ENCODE peak calls at places on chromosomes 5 and 9, in nine cellular contexts. G, B, S, Q, T, R, I, U and K are unnamed samples.
A peak's percentile ranks its signal among the peaks of the same experiment; 100 is the strongest.

GRCh38 chr9:38281196-38281595 is 111.3 kb upstream of the ALDH1B1 start:
- DNase-seq in G (no peak), B (no peak), S (no peak), Q (no peak), T (no peak), R (no peak), I (no peak), U (no peak), K (no peak)

GRCh38 chr9:137013571-137013940 is 14.5 kb downstream of the ABCA2 start:
- DNase-seq in G (no peak), B (no peak), S (no peak), Q (no peak), T (no peak), R (no peak), I (no peak), U (no peak), K (no peak)

GRCh38 chr5:172592881-172593280 is 48.2 kb upstream of the NEURL1B start:
- DNase-seq in G (no peak), B (no peak), S (no peak), Q (no peak), T (no peak), R (no peak), I (no peak), U (no peak), K (no peak)

GRCh38 chr5:154610321-154611154 is 132.5 kb upstream of the HAND1 start:
- DNase-seq in G (peak; percentile 29), B (peak; percentile 64), S (peak; percentile 88), Q (peak; percentile 77), T (peak; percentile 32), R (peak; percentile 56), I (peak; percentile 87), U (peak; percentile 58), K (peak; percentile 77)

GRCh38 chr5:175742290-175742994 is 84.6 kb downstream of the HRH2 start:
- DNase-seq in G (no peak), B (no peak), S (no peak), Q (no peak), T (no peak), R (no peak), I (no peak), U (no peak), K (peak; percentile 34)

GRCh38 chr9:20941177-20941690 is 90.2 kb downstream of the HACD4 start:
- DNase-seq in G (peak; percentile 29), B (peak; percentile 46), S (no peak), Q (peak; percentile 79), T (peak; percentile 42), R (peak; percentile 66), I (peak; percentile 84), U (peak; percentile 84), K (peak; percentile 36)

GRCh38 chr5:58887721-58888409 is 305.0 kb downstream of the RAB3C start:
- DNase-seq in G (no peak), B (no peak), S (no peak), Q (no peak), T (no peak), R (no peak), I (peak; percentile 5), U (no peak), K (no peak)

GRCh38 chr9:120109242-120109641 is 470.7 kb downstream of the CDK5RAP2 start:
- DNase-seq in G (no peak), B (no peak), S (no peak), Q (no peak), T (no peak), R (peak; percentile 1), I (peak; percentile 24), U (peak; percentile 2), K (no peak)

GRCh38 chr5:145704724-145705123 is 130.4 kb downstream of the PRELID2 start:
- DNase-seq in G (no peak), B (no peak), S (no peak), Q (no peak), T (no peak), R (no peak), I (no peak), U (no peak), K (no peak)

GRCh38 chr9:105413486-105414068 is 34.3 kb upstream of the FSD1L start:
- DNase-seq in G (no peak), B (no peak), S (no peak), Q (peak; percentile 37), T (no peak), R (peak; percentile 35), I (peak; percentile 49), U (no peak), K (no peak)

GRCh38 chr9:14652729-14653377 is 40.4 kb downstream of the ZDHHC21 start:
- DNase-seq in G (no peak), B (no peak), S (no peak), Q (peak; percentile 37), T (no peak), R (peak; percentile 3), I (peak; percentile 27), U (peak; percentile 6), K (no peak)

GRCh38 chr5:88743231-88743879 is 139.6 kb downstream of the MEF2C start:
- DNase-seq in G (no peak), B (no peak), S (no peak), Q (peak; percentile 66), T (no peak), R (no peak), I (peak; percentile 20), U (no peak), K (no peak)

GRCh38 chr5:68027519-68027918 is 188.0 kb upstream of the PIK3R1 start:
- DNase-seq in G (no peak), B (no peak), S (no peak), Q (no peak), T (no peak), R (no peak), I (peak; percentile 80), U (no peak), K (no peak)

GRCh38 chr5:92909545-92909962 is 671.5 kb downstream of the NR2F1-AS1 start:
- DNase-seq in G (no peak), B (no peak), S (no peak), Q (peak; percentile 29), T (no peak), R (no peak), I (peak; percentile 18), U (peak; percentile 25), K (no peak)
- H3K4me3 ChIP-seq in G (no peak overlapping the region), B (no peak overlapping the region), S (no peak overlapping the region), Q (no peak overlapping the region), T (no peak overlapping the region), R (no peak overlapping the region), I (no peak overlapping the region), U (no peak overlapping the region), K (no peak overlapping the region)

DNA sequence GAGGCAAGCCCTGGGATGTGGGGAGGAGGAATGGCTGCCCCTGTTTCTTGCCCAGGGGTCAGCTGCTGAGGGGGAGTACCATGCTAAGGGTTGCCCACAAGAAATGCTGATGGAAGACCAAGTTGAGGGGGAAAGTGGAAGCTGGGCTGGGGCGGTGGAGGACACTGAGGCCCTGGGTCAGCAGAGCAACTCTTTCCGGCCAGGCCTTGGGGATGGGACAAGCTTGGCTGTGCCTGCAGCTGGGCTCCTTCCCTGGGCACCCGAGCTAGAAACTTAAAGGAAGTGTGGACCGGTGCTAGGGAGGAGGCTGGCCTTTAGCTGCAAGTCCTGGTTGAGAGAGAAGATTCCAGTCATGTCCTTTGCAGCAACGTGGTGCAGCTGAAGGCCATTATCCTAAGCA is 22.7 kb downstream of the CSF1R start:
- DNase-seq in G (no peak), B (no peak), S (no peak), Q (no peak), T (no peak), R (no peak), I (no peak), U (no peak), K (no peak)
- H3K36me3 ChIP-seq in G (no peaks in the 10 kb centered on the region), B (no peaks in the 10 kb centered on the region), S (no peaks in the 10 kb centered on the region), Q (no peaks in the 10 kb centered on the region), T (no peaks in the 10 kb centered on the region), R (no peaks in the 10 kb centered on the region), I (no peaks in the 10 kb centered on the region), U (no peaks in the 10 kb centered on the region), K (no peaks in the 10 kb centered on the region)

GRCh38 chr5:10303699-10304170 is 4.0 kb downstream of the CMBL start:
- DNase-seq in G (no peak), B (no peak), S (no peak), Q (no peak), T (no peak), R (no peak), I (no peak), U (no peak), K (no peak)

GRCh38 chr5:10301266-10301665 is 6.4 kb downstream of the CMBL start:
- DNase-seq in G (no peak), B (peak; percentile 65), S (no peak), Q (no peak), T (no peak), R (no peak), I (no peak), U (no peak), K (no peak)

GRCh38 chr5:10303201-10303600 is 4.5 kb downstream of the CMBL start:
- DNase-seq in G (no peak), B (no peak), S (no peak), Q (no peak), T (no peak), R (no peak), I (no peak), U (no peak), K (no peak)

GRCh38 chr5:10300246-10300645 is 7.5 kb downstream of the CMBL start:
- DNase-seq in G (no peak), B (no peak), S (no peak), Q (no peak), T (no peak), R (no peak), I (no peak), U (no peak), K (no peak)

DNA sequence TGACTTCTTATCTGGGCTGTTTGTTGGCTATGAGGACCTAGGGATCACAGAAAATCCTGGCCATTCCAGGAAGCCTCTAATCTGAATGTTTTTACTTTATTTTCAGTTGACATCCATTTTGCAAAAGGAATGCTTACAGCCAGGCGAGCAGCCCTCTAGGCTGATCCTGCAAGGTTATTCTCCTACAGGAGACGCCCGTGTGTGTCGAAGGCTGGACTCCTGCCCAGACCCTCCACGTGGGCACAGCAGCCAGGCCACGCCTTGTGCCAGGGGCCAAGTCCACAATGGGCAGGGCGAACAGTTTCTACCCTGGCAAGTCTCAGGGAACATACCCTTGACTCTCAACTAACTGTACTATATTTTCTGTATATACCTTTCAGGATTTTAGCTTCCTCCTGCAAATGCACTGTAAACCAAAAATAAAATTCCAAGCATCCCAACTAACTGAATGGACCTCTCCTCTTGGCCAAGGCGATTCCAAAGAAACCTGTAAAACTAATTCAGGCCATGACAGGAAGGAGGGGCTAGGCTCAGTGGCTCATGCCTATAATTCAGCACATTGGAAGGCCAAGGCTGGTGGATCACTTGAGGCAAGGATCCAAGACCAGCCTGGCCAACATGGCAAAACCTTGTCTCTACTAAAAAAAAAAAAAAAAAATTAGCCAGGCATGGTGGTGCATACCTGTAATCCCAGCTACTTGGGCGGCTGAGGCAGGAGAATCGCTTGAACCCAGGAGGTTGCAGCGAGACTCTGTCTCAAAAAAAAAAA is 5.7 kb downstream of the CMBL start:
- DNase-seq in G (peak; percentile 68), B (peak; percentile 95), S (no peak), Q (peak; percentile 96), T (no peak), R (peak; percentile 52), I (no peak), U (no peak), K (no peak)
- H3K4me3 ChIP-seq in G (no peak overlapping the region), B (no peak overlapping the region), S (no peak overlapping the region), Q (peak overlapping the region; percentile 0), T (no peak overlapping the region), R (no peak overlapping the region), I (no peak overlapping the region), U (no peak overlapping the region), K (no peak overlapping the region)

DNA sequence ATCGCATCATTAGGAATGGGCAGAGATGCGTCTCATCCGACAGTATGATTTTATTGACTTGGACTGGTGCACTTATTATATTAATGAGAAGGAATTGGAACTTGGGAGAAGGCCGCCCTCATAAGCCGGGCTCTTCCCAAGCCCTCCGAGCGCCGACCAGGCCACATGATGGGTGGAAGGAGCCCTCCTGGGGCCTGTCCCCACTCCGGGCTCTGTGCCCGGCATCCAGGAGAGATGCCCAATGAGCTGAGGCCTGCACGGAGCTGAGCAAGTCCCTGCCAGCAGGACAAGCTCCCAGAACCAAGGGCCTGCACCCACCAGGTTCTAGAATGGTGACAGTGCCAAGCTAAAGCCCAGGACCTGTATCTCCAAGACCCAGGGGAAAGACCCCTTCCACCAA is 71.6 kb downstream of the NEK6 start:
- DNase-seq in G (no peak), B (peak; percentile 37), S (no peak), Q (no peak), T (no peak), R (no peak), I (no peak), U (no peak), K (no peak)
- H3K36me3 ChIP-seq in G (peaks cover 4% of the 10 kb centered on the region), B (no peaks in the 10 kb centered on the region), S (peaks cover 74% of the 10 kb centered on the region), Q (no peaks in the 10 kb centered on the region), T (no peaks in the 10 kb centered on the region), R (peaks cover 16% of the 10 kb centered on the region), I (peaks cover 28% of the 10 kb centered on the region), U (no peaks in the 10 kb centered on the region), K (peaks cover 77% of the 10 kb centered on the region)